ENCODE peak calls at places on chromosomes 7 and 10, in eight cellular contexts. One of them, this sample, is unnamed.

GRCh38 chr10:70250956-70251680 is 17.9 kb upstream of the PPA1 start:
- DNase-seq in left lung: no peak
- DNase-seq in AG08396: no peak
- DNase-seq in progenitor cell of endocrine pancreas: no peak
- DNase-seq in mucosa of gallbladder: no peak
- DNase-seq in body of pancreas: no peak
- DNase-seq in frontal cortex: no peak
- DNase-seq in NCI-H2029: no peak
- DNase-seq in this sample: no peak

GRCh38 chr10:127408115-127408710 is 140.9 kb upstream of the NPS start:
- DNase-seq in left lung: no peak
- DNase-seq in AG08396: no peak
- DNase-seq in progenitor cell of endocrine pancreas: no peak
- DNase-seq in mucosa of gallbladder: no peak
- DNase-seq in body of pancreas: no peak
- DNase-seq in frontal cortex: no peak
- DNase-seq in NCI-H2029: no peak
- DNase-seq in this sample: no peak

GRCh38 chr7:96090756-96091155 is 231.1 kb downstream of the SLC25A13 start:
- DNase-seq in left lung: no peak
- DNase-seq in AG08396: no peak
- DNase-seq in progenitor cell of endocrine pancreas: no peak
- DNase-seq in mucosa of gallbladder: no peak
- DNase-seq in body of pancreas: no peak
- DNase-seq in frontal cortex: no peak
- DNase-seq in NCI-H2029: no peak
- DNase-seq in this sample: no peak

GRCh38 chr10:81524467-81524866 is 350.5 kb upstream of the NRG3 start:
- DNase-seq in left lung: no peak
- DNase-seq in AG08396: no peak
- DNase-seq in progenitor cell of endocrine pancreas: no peak
- DNase-seq in mucosa of gallbladder: no peak
- DNase-seq in body of pancreas: no peak
- DNase-seq in frontal cortex: no peak
- DNase-seq in NCI-H2029: no peak
- DNase-seq in this sample: no peak

GRCh38 chr10:132385721-132386418 is 11.1 kb upstream of the PWWP2B start:
- DNase-seq in left lung: peak
- DNase-seq in AG08396: no peak
- DNase-seq in progenitor cell of endocrine pancreas: no peak
- DNase-seq in mucosa of gallbladder: no peak
- DNase-seq in body of pancreas: peak
- DNase-seq in frontal cortex: no peak
- DNase-seq in NCI-H2029: no peak
- DNase-seq in this sample: peak

GRCh38 chr10:96992721-96993120 is 160.6 kb downstream of the LCOR start:
- DNase-seq in left lung: no peak
- DNase-seq in AG08396: no peak
- DNase-seq in progenitor cell of endocrine pancreas: no peak
- DNase-seq in mucosa of gallbladder: no peak
- DNase-seq in body of pancreas: no peak
- DNase-seq in frontal cortex: no peak
- DNase-seq in NCI-H2029: no peak
- DNase-seq in this sample: no peak

GRCh38 chr10:50152792-50153272 is 85.1 kb downstream of the WASHC2A start:
- DNase-seq in left lung: peak
- DNase-seq in AG08396: no peak
- DNase-seq in progenitor cell of endocrine pancreas: no peak
- DNase-seq in mucosa of gallbladder: no peak
- DNase-seq in body of pancreas: peak
- DNase-seq in frontal cortex: no peak
- DNase-seq in NCI-H2029: peak
- DNase-seq in this sample: no peak

GRCh38 chr10:48357631-48358030 is 51.2 kb downstream of the MAPK8 start:
- DNase-seq in left lung: no peak
- DNase-seq in AG08396: no peak
- DNase-seq in progenitor cell of endocrine pancreas: no peak
- DNase-seq in mucosa of gallbladder: no peak
- DNase-seq in body of pancreas: no peak
- DNase-seq in frontal cortex: no peak
- DNase-seq in NCI-H2029: no peak
- DNase-seq in this sample: no peak

GRCh38 chr7:88243345-88243909 is 23.6 kb upstream of the SRI start:
- DNase-seq in left lung: no peak
- DNase-seq in AG08396: peak
- DNase-seq in progenitor cell of endocrine pancreas: no peak
- DNase-seq in mucosa of gallbladder: no peak
- DNase-seq in body of pancreas: peak
- DNase-seq in frontal cortex: peak
- DNase-seq in NCI-H2029: peak
- DNase-seq in this sample: no peak